ENCODE peak calls at places on chromosomes 6 and 20, in eight cellular contexts. P is kidney epithelial cell, G is NB4, N is GM23248, C is mesendoderm, F is fibroblast of the aortic adventitia, K is A549, R is cardiac fibroblast. X is an unnamed sample.

GRCh38 chr6:3895805-3896204 is 46.6 kb downstream of the FAM50B start:
- DNase-seq in P (no peak), G (no peak), N (no peak), C (peak; percentile 48), F (no peak), K (no peak), R (no peak), X (no peak)

GRCh38 chr6:90233994-90234393 is 62.6 kb downstream of the BACH2 start:
- DNase-seq in P (no peak), G (no peak), N (no peak), C (no peak), F (no peak), K (no peak), R (no peak), X (no peak)

GRCh38 chr6:132364675-132365074 is 36.6 kb downstream of the MOXD1 start:
- DNase-seq in P (no peak), G (no peak), N (no peak), C (no peak), F (no peak), K (no peak), R (no peak), X (no peak)

GRCh38 chr6:49980898-49981297 is 11.5 kb upstream of the DEFB113 start:
- DNase-seq in P (no peak), G (peak; percentile 4), N (peak; percentile 18), C (no peak), F (no peak), K (no peak), R (peak; percentile 15), X (peak; percentile 43)

GRCh38 chr6:68468244-68468884 is 166.7 kb upstream of the ADGRB3 start:
- DNase-seq in P (no peak), G (peak; percentile 38), N (no peak), C (peak; percentile 42), F (no peak), K (no peak), R (peak; percentile 3), X (no peak)

GRCh38 chr6:56708810-56709597 is 66.3 kb upstream of the DST start:
- DNase-seq in P (no peak), G (peak; percentile 78), N (peak; percentile 86), C (peak; percentile 51), F (peak; percentile 92), K (no peak), R (peak; percentile 91), X (peak; percentile 61)

GRCh38 chr6:101069191-101069795 is 188.2 kb upstream of the ASCC3 start:
- DNase-seq in P (no peak), G (no peak), N (peak; percentile 1), C (no peak), F (peak; percentile 43), K (no peak), R (peak; percentile 58), X (peak; percentile 51)

GRCh38 chr6:147430811-147431210 is 77.7 kb upstream of the SAMD5 start:
- DNase-seq in P (no peak), G (no peak), N (no peak), C (no peak), F (no peak), K (no peak), R (no peak), X (no peak)

GRCh38 chr20:3471397-3472021 is 691 bp downstream of the ATRN start:
- DNase-seq in P (no peak), G (peak; percentile 19), N (peak; percentile 18), C (no peak), F (no peak), K (no peak), R (no peak), X (no peak)

GRCh38 chr6:6913346-6913745 is 194.4 kb upstream of the RREB1 start:
- DNase-seq in P (no peak), G (no peak), N (no peak), C (no peak), F (no peak), K (no peak), R (no peak), X (no peak)

GRCh38 chr6:15476631-15477380 is 186.0 kb downstream of the DTNBP1 start:
- DNase-seq in P (no peak), G (no peak), N (peak; percentile 25), C (no peak), F (no peak), K (no peak), R (no peak), X (no peak)

GRCh38 chr6:52499026-52499425 is 77.8 kb downstream of the TRAM2 start:
- DNase-seq in P (no peak), G (no peak), N (peak; percentile 72), C (peak; percentile 95), F (peak; percentile 60), K (no peak), R (peak; percentile 77), X (peak; percentile 48)

GRCh38 chr20:52972965-52973819 is 1.0 kb downstream of the TSHZ2 start:
- DNase-seq in P (no peak), G (no peak), N (peak; percentile 56), C (peak; percentile 37), F (no peak), K (no peak), R (no peak), X (peak; percentile 35)

GRCh38 chr6:141610741-141611140 is 522.0 kb upstream of the GJE1 start:
- DNase-seq in P (no peak), G (peak; percentile 3), N (peak; percentile 52), C (peak; percentile 46), F (peak; percentile 29), K (no peak), R (peak; percentile 63), X (peak; percentile 59)

DNA sequence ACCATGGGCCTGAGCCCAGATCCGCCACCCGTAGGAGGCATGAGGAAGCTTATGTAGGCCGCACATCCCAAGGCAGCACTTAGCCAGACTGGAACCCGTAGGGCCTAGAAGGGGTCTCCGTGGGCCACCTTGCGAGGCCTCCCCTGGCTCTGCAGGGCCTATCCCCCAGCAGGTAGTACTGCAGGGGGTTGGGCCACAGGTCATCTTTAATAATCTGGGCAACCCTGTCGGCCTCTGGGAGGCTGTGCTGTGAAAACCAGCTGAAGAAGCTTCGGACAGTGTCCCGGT is 18.5 kb downstream of the PLAGL2 start:
- DNase-seq in P (no peak), G (no peak), N (no peak), C (no peak), F (no peak), K (no peak), R (no peak), X (no peak)
- H3K4me3 ChIP-seq in P (no peak overlapping the region), G (no peak overlapping the region), N (peak overlapping the region; percentile 77), C (no peak overlapping the region), F (no peak overlapping the region), K (no peak overlapping the region), R (no peak overlapping the region), X (no peak overlapping the region)

DNA sequence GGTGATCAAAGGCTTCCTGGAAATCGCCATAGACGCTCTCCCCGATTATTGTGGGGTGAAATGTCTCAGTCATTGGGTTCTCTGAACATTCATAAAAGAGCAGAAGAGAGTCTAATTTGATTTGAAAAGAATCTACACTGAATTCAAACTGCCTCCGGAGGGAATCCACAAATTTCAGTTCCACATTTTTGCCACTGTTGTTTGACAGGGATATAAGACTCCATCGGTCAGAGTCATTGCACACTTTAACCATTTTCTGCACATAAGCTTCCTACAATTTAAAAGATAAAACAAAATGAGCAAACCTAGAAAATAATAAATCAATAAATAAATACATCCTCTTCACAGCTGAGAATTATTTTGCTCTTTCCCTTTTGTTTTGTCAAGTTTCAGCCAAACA is 2.3 kb downstream of the TENT5A start:
- DNase-seq in P (no peak), G (no peak), N (peak; percentile 38), C (no peak), F (peak; percentile 38), K (no peak), R (no peak), X (no peak)
- H3K4me3 ChIP-seq in P (peak overlapping the region; percentile 94), G (peak overlapping the region; percentile 99), N (peak overlapping the region; percentile 99), C (no peak overlapping the region), F (peak overlapping the region; percentile 96), K (no peak overlapping the region), R (peak overlapping the region; percentile 95), X (peak overlapping the region; percentile 85)

DNA sequence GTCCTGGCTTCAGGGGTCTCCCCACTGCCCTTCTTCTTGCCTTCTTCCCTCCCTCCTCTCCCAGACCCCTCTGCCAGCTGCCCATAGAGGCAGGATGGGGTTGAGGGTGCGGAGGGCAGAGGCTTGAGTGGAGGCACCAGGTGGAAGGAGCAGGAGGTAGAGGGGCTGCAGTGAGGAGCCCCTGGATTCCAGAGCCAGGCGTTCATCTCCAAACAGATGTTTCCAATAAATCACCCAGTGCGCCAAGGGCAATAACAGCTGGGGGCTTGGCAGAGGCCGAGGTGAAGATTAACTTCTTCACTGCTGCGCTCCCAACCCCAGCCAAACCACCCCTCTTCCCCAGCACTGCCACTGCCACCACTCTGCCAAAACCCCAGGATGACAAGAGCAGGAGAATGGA is 10.7 kb downstream of the MDFI start:
- DNase-seq in P (no peak), G (no peak), N (no peak), C (no peak), F (no peak), K (no peak), R (no peak), X (no peak)
- H3K4me3 ChIP-seq in P (no peak overlapping the region), G (no peak overlapping the region), N (no peak overlapping the region), C (no peak overlapping the region), F (no peak overlapping the region), K (no peak overlapping the region), R (no peak overlapping the region), X (no peak overlapping the region)

GRCh38 chr6:83861077-83861476 is 1.6 kb downstream of the CYB5R4 start:
- DNase-seq in P (no peak), G (peak; percentile 21), N (no peak), C (no peak), F (no peak), K (no peak), R (no peak), X (no peak)
- H3K4me3 ChIP-seq in P (no peak overlapping the region), G (peak overlapping the region; percentile 94), N (no peak overlapping the region), C (no peak overlapping the region), F (no peak overlapping the region), K (no peak overlapping the region), R (no peak overlapping the region), X (no peak overlapping the region)

X was measured in epithelial cell of esophagus.